ENCODE peak calls at places on chromosomes 5 and 9, in seven cellular contexts. K, L, F, G, T, Q and H are unnamed samples.

GRCh38 chr5:19855453-19855852 is 132.5 kb downstream of the CDH18 start:
- DNase-seq in L (no peak), G (no peak), K (peak; percentile 10), F (no peak), Q (no peak), T (no peak), H (no peak)

GRCh38 chr5:68405026-68405684 is 189.6 kb downstream of the PIK3R1 start:
- DNase-seq in G (peak; percentile 10), Q (peak; percentile 62), L (no peak), K (peak; percentile 25), T (no peak), F (no peak), H (peak; percentile 4)

GRCh38 chr5:68252678-68253520 is 37.3 kb downstream of the PIK3R1 start:
- DNase-seq in T (peak; percentile 91), F (peak; percentile 55), G (peak; percentile 46), L (peak; percentile 46), K (peak; percentile 91), Q (peak; percentile 82), H (peak; percentile 45)

GRCh38 chr9:111360881-111361280 is 30.9 kb upstream of the OR2K2 start:
- DNase-seq in Q (no peak), K (no peak), G (no peak), F (no peak), T (no peak), L (no peak), H (no peak)

GRCh38 chr5:169369130-169369529 is 68.2 kb upstream of the SLIT3 start:
- DNase-seq in F (no peak), L (no peak), G (no peak), K (no peak), T (no peak), Q (no peak), H (no peak)

GRCh38 chr5:125699860-125700259 is 723.3 kb upstream of the GRAMD2B start:
- DNase-seq in L (no peak), G (no peak), Q (no peak), K (no peak), F (no peak), T (no peak), H (no peak)

GRCh38 chr9:91978739-91979414 is 28.8 kb upstream of the ROR2 start:
- DNase-seq in T (peak; percentile 69), G (peak; percentile 12), F (peak; percentile 45), L (peak; percentile 26), K (peak; percentile 87), Q (peak; percentile 43), H (peak; percentile 46)

GRCh38 chr5:7794823-7795222 is 56.1 kb downstream of the CFAP90 start:
- DNase-seq in Q (no peak), K (no peak), L (no peak), T (no peak), G (no peak), F (peak; percentile 40), H (no peak)

GRCh38 chr5:158716668-158717067 is 383.0 kb downstream of the EBF1 start:
- DNase-seq in L (no peak), Q (peak; percentile 27), G (no peak), K (no peak), F (peak; percentile 27), T (peak; percentile 47), H (peak; percentile 37)

GRCh38 chr5:92885950-92886349 is 695.1 kb downstream of the NR2F1-AS1 start:
- DNase-seq in Q (no peak), L (no peak), G (no peak), K (no peak), F (peak; percentile 60), T (peak; percentile 69), H (no peak)

GRCh38 chr5:142250119-142250518 is 74.7 kb downstream of the SPRY4 start:
- DNase-seq in Q (no peak), F (no peak), K (no peak), T (no peak), G (no peak), L (no peak), H (no peak)

GRCh38 chr5:58074222-58074621 is 385.7 kb downstream of the PLK2 start:
- DNase-seq in K (no peak), F (peak; percentile 3), T (no peak), G (no peak), Q (no peak), L (no peak), H (peak; percentile 2)

GRCh38 chr9:22623236-22623635 is 176.6 kb downstream of the DMRTA1 start:
- DNase-seq in L (no peak), T (no peak), Q (no peak), F (no peak), G (no peak), K (no peak), H (no peak)

GRCh38 chr9:70499621-70500020 is 85.2 kb upstream of the KLF9 start:
- DNase-seq in K (no peak), T (no peak), F (no peak), Q (no peak), G (no peak), L (no peak), H (no peak)

GRCh38 chr9:20237686-20238085 is 384.6 kb downstream of the MLLT3 start:
- DNase-seq in Q (no peak), G (no peak), L (no peak), K (no peak), T (no peak), F (no peak), H (no peak)

GRCh38 chr5:43674536-43674935 is 71.6 kb downstream of the NNT start:
- DNase-seq in F (no peak), L (no peak), T (no peak), G (no peak), K (peak; percentile 51), Q (no peak), H (no peak)

GRCh38 chr5:38291355-38291754 is 33.0 kb downstream of the EGFLAM start:
- DNase-seq in T (no peak), K (no peak), G (no peak), F (no peak), Q (no peak), L (no peak), H (no peak)

GRCh38 chr5:1792842-1793266 is 6.8 kb downstream of the MRPL36 start:
- DNase-seq in L (no peak), G (no peak), T (no peak), F (peak; percentile 98), Q (no peak), K (peak; percentile 80), H (peak; percentile 92)

GRCh38 chr9:111236337-111236736 is 93.7 kb downstream of the OR2K2 start:
- DNase-seq in F (no peak), K (no peak), G (no peak), L (no peak), Q (no peak), T (no peak), H (no peak)

GRCh38 chr9:132582276-132582785 is at the start of gene BARHL1:
- DNase-seq in K (no peak), G (no peak), Q (no peak), T (no peak), F (no peak), L (no peak), H (no peak)

GRCh38 chr9:132583584-132584304 is 1.3 kb downstream of the BARHL1 start:
- DNase-seq in K (no peak), G (no peak), F (no peak), L (no peak), T (peak; percentile 47), Q (no peak), H (no peak)

GRCh38 chr9:132584616-132585560 is 2.5 kb downstream of the BARHL1 start:
- DNase-seq in G (no peak), F (no peak), Q (no peak), T (peak; percentile 56), L (no peak), K (peak; percentile 34), H (peak; percentile 4)

GRCh38 chr9:132585954-132586829 is 3.8 kb downstream of the BARHL1 start:
- DNase-seq in F (no peak), Q (no peak), K (no peak), G (no peak), L (no peak), T (peak; percentile 55), H (no peak)

DNA sequence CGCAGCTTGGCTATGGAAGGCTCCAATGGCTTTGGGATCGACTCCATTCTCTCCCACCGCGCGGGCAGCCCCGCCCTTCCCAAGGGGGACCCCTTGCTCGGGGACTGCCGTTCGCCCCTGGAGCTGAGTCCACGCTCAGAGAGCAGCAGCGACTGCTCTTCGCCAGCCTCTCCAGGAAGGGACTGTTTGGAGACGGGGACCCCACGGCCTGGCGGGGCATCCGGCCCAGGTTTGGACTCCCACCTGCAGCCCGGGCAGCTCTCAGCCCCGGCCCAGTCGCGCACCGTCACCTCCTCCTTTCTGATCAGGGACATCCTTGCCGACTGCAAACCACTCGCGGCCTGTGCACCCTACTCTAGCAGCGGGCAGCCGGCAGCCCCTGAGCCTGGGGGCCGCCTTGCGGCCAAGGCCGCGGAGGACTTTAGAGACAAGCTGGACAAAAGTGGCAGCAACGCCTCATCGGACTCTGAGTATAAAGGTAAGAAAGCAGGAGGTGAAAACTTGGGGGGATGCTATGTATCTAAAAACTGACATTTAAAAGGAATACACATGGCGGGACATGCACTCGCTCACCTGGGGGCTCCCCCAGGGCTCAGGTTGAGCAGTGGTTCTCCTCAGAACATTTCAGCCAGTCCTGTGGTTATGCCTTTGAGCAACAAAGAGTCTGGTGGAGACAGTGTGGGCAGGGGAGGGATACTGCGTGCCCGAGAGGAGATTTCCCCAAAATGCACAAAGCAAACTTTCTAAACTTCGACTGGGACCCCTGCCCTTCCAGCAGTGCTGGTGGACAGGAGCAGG is 579 bp downstream of the BARHL1 start:
- DNase-seq in L (no peak), F (no peak), K (no peak), Q (no peak), T (no peak), G (no peak), H (no peak)
- TF ChIP-seq EZH2 in L (no peak), F (no peak), K (no peak), Q (no peak), T (peak; percentile 91), G (no peak), H (no peak)

GRCh38 chr5:128224336-128224735 is 140.8 kb downstream of the SLC12A2 start:
- DNase-seq in T (no peak), L (no peak), G (no peak), Q (no peak), K (peak; percentile 40), F (no peak), H (no peak)
- H3K9me2 ChIP-seq in T (peaks cover 13% of the 10 kb centered on the region), L (no peaks in the 10 kb centered on the region), G (no peaks in the 10 kb centered on the region), Q (no peaks in the 10 kb centered on the region), K (no peaks in the 10 kb centered on the region), F (no peaks in the 10 kb centered on the region), H (no peaks in the 10 kb centered on the region)

GRCh38 chr9:93507780-93508179 is 54.4 kb upstream of the FAM120AOS start:
- DNase-seq in L (no peak), T (no peak), Q (no peak), G (no peak), K (no peak), F (no peak), H (no peak)
- H3K36me3 ChIP-seq in L (peaks cover 4% of the 10 kb centered on the region), T (no peaks in the 10 kb centered on the region), Q (no peaks in the 10 kb centered on the region), G (peaks cover 5% of the 10 kb centered on the region), K (no peaks in the 10 kb centered on the region), F (no peaks in the 10 kb centered on the region), H (peaks cover 7% of the 10 kb centered on the region)

DNA sequence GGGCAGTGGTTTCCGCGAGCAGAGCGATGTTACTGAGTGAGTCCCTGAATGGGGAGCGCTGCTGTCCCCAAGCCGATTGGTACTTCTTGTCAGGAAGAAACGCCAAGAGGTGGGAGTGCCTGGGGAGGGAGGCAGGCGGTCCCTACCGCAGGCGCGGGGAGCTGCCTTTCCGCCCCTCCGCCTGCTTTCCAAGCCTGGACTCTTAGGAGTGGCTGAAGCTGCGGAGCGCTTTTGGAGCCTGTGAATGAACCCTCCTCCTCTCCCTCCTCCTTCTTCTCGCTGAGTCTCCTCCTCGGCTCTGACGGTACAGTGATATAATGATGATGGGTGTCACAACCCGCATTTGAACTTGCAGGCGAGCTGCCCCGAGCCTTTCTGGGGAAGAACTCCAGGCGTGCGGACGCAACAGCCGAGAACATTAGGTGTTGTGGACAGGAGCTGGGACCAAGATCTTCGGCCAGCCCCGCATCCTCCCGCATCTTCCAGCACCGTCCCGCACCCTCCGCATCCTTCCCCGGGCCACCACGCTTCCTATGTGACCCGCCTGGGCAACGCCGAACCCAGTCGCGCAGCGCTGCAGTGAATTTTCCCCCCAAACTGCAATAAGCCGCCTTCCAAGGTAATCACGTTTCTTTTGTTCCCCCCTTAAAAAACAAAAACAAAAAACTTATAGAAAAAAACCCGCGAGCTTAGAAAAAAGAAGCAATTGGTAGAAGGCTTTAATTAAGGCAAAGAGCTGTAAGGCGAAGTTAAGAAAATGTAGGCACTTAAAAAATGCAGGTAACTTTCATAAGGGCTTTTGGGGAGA is at the start of gene VCAN:
- DNase-seq in K (peak; percentile 89), F (no peak), G (no peak), L (peak; percentile 53), T (peak; percentile 84), Q (peak; percentile 84), H (peak; percentile 51)
- TF ChIP-seq EZH2 in K (no peak), F (no peak), G (no peak), L (no peak), T (no peak), Q (no peak), H (no peak)